ENCODE peak calls at places on chromosomes 12 and 14, in seven cellular contexts. A, J, S, Q, I, Z and E are unnamed samples.
A peak's percentile ranks its signal among the peaks of the same experiment; 100 is the strongest.

GRCh38 chr14:33073023-33073422 is 134.3 kb downstream of the NPAS3 start:
- DNase-seq in A (no peak), J (no peak), S (no peak), Q (no peak), I (no peak), Z (no peak), E (no peak)

GRCh38 chr14:100893228-100893601 is 10.3 kb downstream of the RTL1 start:
- DNase-seq in A (no peak), J (peak; percentile 33), S (no peak), Q (no peak), I (no peak), Z (no peak), E (no peak)

GRCh38 chr14:91399868-91400640 is 17.6 kb downstream of the CCDC88C start:
- DNase-seq in A (no peak), J (no peak), S (no peak), Q (no peak), I (no peak), Z (no peak), E (no peak)

GRCh38 chr12:94870511-94870910 is 133.0 kb downstream of the NDUFA12 start:
- DNase-seq in A (no peak), J (no peak), S (no peak), Q (no peak), I (no peak), Z (no peak), E (no peak)

GRCh38 chr12:53201170-53201541 is 5.9 kb downstream of the ITGB7 start:
- DNase-seq in A (no peak), J (no peak), S (no peak), Q (no peak), I (no peak), Z (no peak), E (no peak)

GRCh38 chr12:105166736-105167135 is 59.2 kb downstream of the WASHC4 start:
- DNase-seq in A (peak; percentile 66), J (no peak), S (no peak), Q (no peak), I (no peak), Z (no peak), E (peak; percentile 66)

GRCh38 chr12:39070775-39071174 is 165.4 kb upstream of the CPNE8 start:
- DNase-seq in A (no peak), J (no peak), S (no peak), Q (no peak), I (no peak), Z (no peak), E (no peak)

GRCh38 chr12:47881826-47882427 is 22.9 kb downstream of the VDR start:
- DNase-seq in A (peak; percentile 99), J (no peak), S (no peak), Q (no peak), I (no peak), Z (peak; percentile 99), E (peak; percentile 98)

GRCh38 chr12:92560713-92561542 is 141.9 kb upstream of the PLEKHG7 start:
- DNase-seq in A (no peak), J (no peak), S (no peak), Q (no peak), I (no peak), Z (no peak), E (no peak)

GRCh38 chr14:34912182-34912581 is 37.0 kb upstream of the BAZ1A start:
- DNase-seq in A (peak; percentile 12), J (no peak), S (no peak), Q (no peak), I (no peak), Z (no peak), E (peak; percentile 12)

GRCh38 chr14:67934087-67934486 is 114.5 kb downstream of the RAD51B start:
- DNase-seq in A (peak; percentile 89), J (peak; percentile 45), S (no peak), Q (no peak), I (no peak), Z (no peak), E (peak; percentile 84)

GRCh38 chr12:72978999-72979398 is 706.8 kb downstream of the TRHDE start:
- DNase-seq in A (no peak), J (no peak), S (no peak), Q (no peak), I (no peak), Z (no peak), E (no peak)